ENCODE peak calls at places on chromosomes 1 and 21, in five cellular contexts. One of them, this sample, is unnamed.

GRCh38 chr1:180988221-180988826 is 34.3 kb downstream of the STX6 start:
- DNase-seq in adrenal gland: no peak
- DNase-seq in endothelial cell: no peak
- DNase-seq in DMS153: peak
- DNase-seq in MM.1S: no peak
- DNase-seq in this sample: no peak

GRCh38 chr1:16073490-16074104 is at the start of gene FAM131C:
- DNase-seq in adrenal gland: peak
- DNase-seq in endothelial cell: peak
- DNase-seq in DMS153: no peak
- DNase-seq in MM.1S: peak
- DNase-seq in this sample: no peak

GRCh38 chr1:14168663-14169062 is 429.8 kb upstream of the KAZN start:
- DNase-seq in adrenal gland: no peak
- DNase-seq in endothelial cell: no peak
- DNase-seq in DMS153: no peak
- DNase-seq in MM.1S: no peak
- DNase-seq in this sample: no peak

GRCh38 chr1:94582578-94582977 is 41.0 kb upstream of the F3 start:
- DNase-seq in adrenal gland: no peak
- DNase-seq in endothelial cell: no peak
- DNase-seq in DMS153: no peak
- DNase-seq in MM.1S: no peak
- DNase-seq in this sample: no peak

GRCh38 chr1:35807614-35808375 is at the start of gene AGO4:
- DNase-seq in adrenal gland: peak
- DNase-seq in endothelial cell: peak
- DNase-seq in DMS153: no peak
- DNase-seq in MM.1S: peak
- DNase-seq in this sample: peak

GRCh38 chr1:13675222-13675621 is 24.8 kb upstream of the PRDM2 start:
- DNase-seq in adrenal gland: no peak
- DNase-seq in endothelial cell: no peak
- DNase-seq in DMS153: no peak
- DNase-seq in MM.1S: no peak
- DNase-seq in this sample: no peak

GRCh38 chr1:20538760-20539551 is 13.4 kb upstream of the FAM43B start:
- DNase-seq in adrenal gland: peak
- DNase-seq in endothelial cell: no peak
- DNase-seq in DMS153: peak
- DNase-seq in MM.1S: no peak
- DNase-seq in this sample: no peak

GRCh38 chr1:112646225-112646624 is 26.6 kb downstream of the CAPZA1 start:
- DNase-seq in adrenal gland: no peak
- DNase-seq in endothelial cell: no peak
- DNase-seq in DMS153: no peak
- DNase-seq in MM.1S: no peak
- DNase-seq in this sample: peak

GRCh38 chr1:204308023-204308628 is 51.6 kb downstream of the PLEKHA6 start:
- DNase-seq in adrenal gland: no peak
- DNase-seq in endothelial cell: no peak
- DNase-seq in DMS153: no peak
- DNase-seq in MM.1S: no peak
- DNase-seq in this sample: no peak

GRCh38 chr21:46081862-46082637 is 15.9 kb upstream of the COL6A2 start:
- DNase-seq in adrenal gland: no peak
- DNase-seq in endothelial cell: no peak
- DNase-seq in DMS153: no peak
- DNase-seq in MM.1S: no peak
- DNase-seq in this sample: no peak

GRCh38 chr1:199982606-199983005 is 44.9 kb upstream of the NR5A2 start:
- DNase-seq in adrenal gland: no peak
- DNase-seq in endothelial cell: no peak
- DNase-seq in DMS153: no peak
- DNase-seq in MM.1S: no peak
- DNase-seq in this sample: no peak

GRCh38 chr1:12215118-12215517 is 14.7 kb upstream of the VPS13D start:
- DNase-seq in adrenal gland: no peak
- DNase-seq in endothelial cell: no peak
- DNase-seq in DMS153: no peak
- DNase-seq in MM.1S: no peak
- DNase-seq in this sample: no peak

GRCh38 chr1:5864256-5864655 is 128.0 kb downstream of the NPHP4 start:
- DNase-seq in adrenal gland: no peak
- DNase-seq in endothelial cell: no peak
- DNase-seq in DMS153: no peak
- DNase-seq in MM.1S: no peak
- DNase-seq in this sample: no peak

GRCh38 chr1:153921803-153922075 is 1.0 kb downstream of the GATAD2B start:
- DNase-seq in adrenal gland: no peak
- DNase-seq in endothelial cell: no peak
- DNase-seq in DMS153: no peak
- DNase-seq in MM.1S: peak
- DNase-seq in this sample: peak

GRCh38 chr21:21971384-21971783 is 973.2 kb downstream of the NCAM2 start:
- DNase-seq in adrenal gland: no peak
- DNase-seq in endothelial cell: no peak
- DNase-seq in DMS153: no peak
- DNase-seq in MM.1S: no peak
- DNase-seq in this sample: no peak

GRCh38 chr21:43993420-43993934 is 18.6 kb upstream of the TRAPPC10 start:
- DNase-seq in adrenal gland: no peak
- DNase-seq in endothelial cell: no peak
- DNase-seq in DMS153: no peak
- DNase-seq in MM.1S: no peak
- DNase-seq in this sample: no peak

GRCh38 chr1:206035027-206035426 is 11.3 kb upstream of the CTSE start:
- DNase-seq in adrenal gland: no peak
- DNase-seq in endothelial cell: no peak
- DNase-seq in DMS153: peak
- DNase-seq in MM.1S: peak
- DNase-seq in this sample: no peak

GRCh38 chr1:26799479-26800133 is 11.9 kb downstream of the PIGV start:
- DNase-seq in adrenal gland: peak
- DNase-seq in endothelial cell: no peak
- DNase-seq in DMS153: no peak
- DNase-seq in MM.1S: no peak
- DNase-seq in this sample: peak

GRCh38 chr1:168987330-168987729 is 119.2 kb upstream of the ATP1B1 start:
- DNase-seq in adrenal gland: no peak
- DNase-seq in endothelial cell: no peak
- DNase-seq in DMS153: no peak
- DNase-seq in MM.1S: no peak
- DNase-seq in this sample: no peak

GRCh38 chr1:20787100-20787774 is at the start of gene HP1BP3:
- DNase-seq in adrenal gland: peak
- DNase-seq in endothelial cell: peak
- DNase-seq in DMS153: peak
- DNase-seq in MM.1S: peak
- DNase-seq in this sample: no peak

GRCh38 chr1:178483251-178483957 is 13.4 kb downstream of the CLEC20A start:
- DNase-seq in adrenal gland: no peak
- DNase-seq in endothelial cell: no peak
- DNase-seq in DMS153: no peak
- DNase-seq in MM.1S: no peak
- DNase-seq in this sample: no peak

GRCh38 chr1:218460367-218460766 is 115.2 kb downstream of the TGFB2 start:
- DNase-seq in adrenal gland: no peak
- DNase-seq in endothelial cell: no peak
- DNase-seq in DMS153: no peak
- DNase-seq in MM.1S: no peak
- DNase-seq in this sample: no peak

GRCh38 chr1:55887103-55887712 is 672.0 kb upstream of the USP24 start:
- DNase-seq in adrenal gland: no peak
- DNase-seq in endothelial cell: no peak
- DNase-seq in DMS153: no peak
- DNase-seq in MM.1S: no peak
- DNase-seq in this sample: no peak

GRCh38 chr1:170594227-170594626 is 62.3 kb downstream of the GORAB start:
- DNase-seq in adrenal gland: no peak
- DNase-seq in endothelial cell: no peak
- DNase-seq in DMS153: no peak
- DNase-seq in MM.1S: no peak
- DNase-seq in this sample: no peak

GRCh38 chr1:156524481-156524869 is 23.9 kb upstream of the MEF2D start:
- DNase-seq in adrenal gland: no peak
- DNase-seq in endothelial cell: no peak
- DNase-seq in DMS153: no peak
- DNase-seq in MM.1S: peak
- DNase-seq in this sample: no peak

GRCh38 chr1:160665330-160666078 is 18.7 kb upstream of the SLAMF1 start:
- DNase-seq in adrenal gland: peak
- DNase-seq in endothelial cell: no peak
- DNase-seq in DMS153: no peak
- DNase-seq in MM.1S: peak
- DNase-seq in this sample: no peak

GRCh38 chr1:218488986-218489385 is 143.8 kb downstream of the TGFB2 start:
- DNase-seq in adrenal gland: no peak
- DNase-seq in endothelial cell: no peak
- DNase-seq in DMS153: no peak
- DNase-seq in MM.1S: no peak
- DNase-seq in this sample: peak

GRCh38 chr1:174445351-174445750 is 2.4 kb upstream of the GPR52 start:
- DNase-seq in adrenal gland: no peak
- DNase-seq in endothelial cell: no peak
- DNase-seq in DMS153: no peak
- DNase-seq in MM.1S: no peak
- DNase-seq in this sample: no peak

GRCh38 chr1:44714944-44715571 is 15.9 kb downstream of the RNU5D-1 start:
- DNase-seq in adrenal gland: peak
- DNase-seq in endothelial cell: peak
- DNase-seq in DMS153: peak
- DNase-seq in MM.1S: peak
- DNase-seq in this sample: peak

GRCh38 chr1:154220970-154221814 is 437 bp downstream of the UBAP2L start:
- DNase-seq in adrenal gland: peak
- DNase-seq in endothelial cell: peak
- DNase-seq in DMS153: peak
- DNase-seq in MM.1S: peak
- DNase-seq in this sample: peak

GRCh38 chr21:44089001-44089911 is 17.9 kb upstream of the PWP2 start:
- DNase-seq in adrenal gland: no peak
- DNase-seq in endothelial cell: no peak
- DNase-seq in DMS153: no peak
- DNase-seq in MM.1S: no peak
- DNase-seq in this sample: no peak

GRCh38 chr1:45378184-45378583 is 37.9 kb upstream of the MUTYH start:
- DNase-seq in adrenal gland: no peak
- DNase-seq in endothelial cell: no peak
- DNase-seq in DMS153: no peak
- DNase-seq in MM.1S: no peak
- DNase-seq in this sample: no peak

GRCh38 chr21:38321568-38321967 is 64.8 kb downstream of the KCNJ15 start:
- DNase-seq in adrenal gland: no peak
- DNase-seq in endothelial cell: no peak
- DNase-seq in DMS153: no peak
- DNase-seq in MM.1S: no peak
- DNase-seq in this sample: no peak

GRCh38 chr1:7621334-7622219 is 149.5 kb upstream of the VAMP3 start:
- DNase-seq in adrenal gland: no peak
- DNase-seq in endothelial cell: no peak
- DNase-seq in DMS153: no peak
- DNase-seq in MM.1S: no peak
- DNase-seq in this sample: no peak

GRCh38 chr1:17890815-17891191 is 135.7 kb downstream of the ACTL8 start:
- DNase-seq in adrenal gland: no peak
- DNase-seq in endothelial cell: no peak
- DNase-seq in DMS153: no peak
- DNase-seq in MM.1S: no peak
- DNase-seq in this sample: no peak

GRCh38 chr1:29527314-29528004 is 291.1 kb downstream of the PTPRU start:
- DNase-seq in adrenal gland: no peak
- DNase-seq in endothelial cell: no peak
- DNase-seq in DMS153: no peak
- DNase-seq in MM.1S: no peak
- DNase-seq in this sample: no peak

GRCh38 chr1:1144843-1145546 is 28.7 kb upstream of the TTLL10 start:
- DNase-seq in adrenal gland: no peak
- DNase-seq in endothelial cell: no peak
- DNase-seq in DMS153: peak
- DNase-seq in MM.1S: no peak
- DNase-seq in this sample: no peak

GRCh38 chr1:31040038-31040437 is 25.5 kb downstream of the PUM1 start:
- DNase-seq in adrenal gland: no peak
- DNase-seq in endothelial cell: no peak
- DNase-seq in DMS153: peak
- DNase-seq in MM.1S: no peak
- DNase-seq in this sample: no peak